ENCODE peak calls at places on chromosomes 5 and 9, in four cellular contexts. Y is IMR-90, S is K562, J is GM12878. I is an unnamed sample.

GRCh38 chr9:61673247-61673646 is 483.4 kb downstream of the SPATA31A7 start:
- DNase-seq in Y (no peak), S (no peak), J (no peak), I (no peak)

GRCh38 chr5:175700991-175701390 is 43.1 kb downstream of the HRH2 start:
- DNase-seq in Y (no peak), S (peak; percentile 38), J (no peak), I (no peak)

GRCh38 chr5:142143878-142144277 is 35.3 kb downstream of the NDFIP1 start:
- DNase-seq in Y (peak; percentile 58), S (peak; percentile 50), J (no peak), I (no peak)

GRCh38 chr5:138470322-138471285 is 5.3 kb downstream of the EGR1 start:
- DNase-seq in Y (no peak), S (no peak), J (no peak), I (no peak)

GRCh38 chr5:21391506-21391905 is 1403.5 kb upstream of the CDH18 start:
- DNase-seq in Y (peak; percentile 9), S (no peak), J (no peak), I (no peak)

GRCh38 chr5:93785475-93785874 is 44.1 kb upstream of the POU5F2 start:
- DNase-seq in Y (no peak), S (no peak), J (no peak), I (no peak)

GRCh38 chr5:161696992-161697391 is 11.5 kb downstream of the GABRA6 start:
- DNase-seq in Y (no peak), S (no peak), J (no peak), I (no peak)

GRCh38 chr5:43400082-43400481 is 12.1 kb downstream of the CCL28 start:
- DNase-seq in Y (peak; percentile 21), S (no peak), J (no peak), I (no peak)

GRCh38 chr5:173642895-173643481 is 26.5 kb upstream of the BOD1 start:
- DNase-seq in Y (no peak), S (no peak), J (no peak), I (no peak)

GRCh38 chr5:125604104-125604503 is 819.1 kb upstream of the GRAMD2B start:
- DNase-seq in Y (peak; percentile 38), S (no peak), J (no peak), I (no peak)

GRCh38 chr5:65952259-65952658 is 25.9 kb downstream of the ERBIN start:
- DNase-seq in Y (no peak), S (no peak), J (no peak), I (no peak)

GRCh38 chr9:109779711-109780452 is at the start of gene PALM2AKAP2:
- DNase-seq in Y (peak; percentile 68), S (peak; percentile 2), J (no peak), I (no peak)

GRCh38 chr9:128877852-128878251 is 3.9 kb downstream of the KYAT1 start:
- DNase-seq in Y (no peak), S (peak; percentile 16), J (no peak), I (no peak)

GRCh38 chr5:167720676-167721260 is 570.7 kb upstream of the WWC1 start:
- DNase-seq in Y (peak; percentile 83), S (no peak), J (no peak), I (no peak)

GRCh38 chr5:38726279-38726678 is 119.5 kb upstream of the OSMR start:
- DNase-seq in Y (no peak), S (no peak), J (no peak), I (no peak)

GRCh38 chr5:73684691-73685090 is 58.7 kb downstream of the ARHGEF28 start:
- DNase-seq in Y (no peak), S (no peak), J (no peak), I (no peak)

GRCh38 chr5:56763711-56764466 is 51.5 kb upstream of the MAP3K1 start:
- DNase-seq in Y (peak; percentile 65), S (peak; percentile 64), J (no peak), I (no peak)

GRCh38 chr9:98383758-98384157 is 128.3 kb upstream of the TBC1D2 start:
- DNase-seq in Y (peak; percentile 46), S (peak; percentile 48), J (no peak), I (no peak)

GRCh38 chr5:113147088-113147487 is 170.5 kb downstream of the DCP2 start:
- DNase-seq in Y (peak; percentile 99), S (no peak), J (no peak), I (no peak)

GRCh38 chr5:119386945-119387344 is 31.1 kb downstream of the TNFAIP8 start:
- DNase-seq in Y (peak; percentile 46), S (peak; percentile 89), J (no peak), I (no peak)

GRCh38 chr5:89343666-89344065 is 460.7 kb upstream of the MEF2C start:
- DNase-seq in Y (peak; percentile 16), S (peak; percentile 43), J (peak; percentile 97), I (no peak)

GRCh38 chr5:11182441-11183080 is 421.5 kb upstream of the DAP start:
- DNase-seq in Y (peak; percentile 47), S (peak; percentile 43), J (no peak), I (no peak)

GRCh38 chr5:10762178-10762775 is 1.2 kb upstream of the DAP start:
- DNase-seq in Y (no peak), S (peak; percentile 56), J (no peak), I (no peak)

GRCh38 chr9:135960328-135961276 is 571 bp downstream of the UBAC1 start:
- DNase-seq in Y (no peak), S (peak; percentile 31), J (no peak), I (no peak)

GRCh38 chr5:96927008-96927407 is 8.9 kb upstream of the LNPEP start:
- DNase-seq in Y (peak; percentile 28), S (no peak), J (no peak), I (no peak)

GRCh38 chr5:149271195-149271716 is 403 bp upstream of the AFAP1L1 start:
- DNase-seq in Y (no peak), S (no peak), J (no peak), I (no peak)

GRCh38 chr5:118060833-118061232 is 927.5 kb downstream of the DTWD2 start:
- DNase-seq in Y (no peak), S (no peak), J (no peak), I (no peak)

GRCh38 chr5:180339583-180340183 is 13.5 kb downstream of the GFPT2 start:
- DNase-seq in Y (no peak), S (no peak), J (no peak), I (no peak)

GRCh38 chr5:81708889-81709288 is 42.0 kb downstream of the SSBP2 start:
- DNase-seq in Y (no peak), S (no peak), J (no peak), I (no peak)

GRCh38 chr9:34559616-34560546 is 29.6 kb downstream of the CNTFR start:
- DNase-seq in Y (peak; percentile 59), S (no peak), J (no peak), I (no peak)

GRCh38 chr9:98907055-98907454 is 36.7 kb upstream of the COL15A1 start:
- DNase-seq in Y (no peak), S (no peak), J (no peak), I (no peak)

GRCh38 chr5:154818459-154819116 is 31.8 kb downstream of the FAXDC2 start:
- DNase-seq in Y (no peak), S (peak; percentile 59), J (no peak), I (no peak)

GRCh38 chr9:92564479-92564878 is 28.7 kb upstream of the ECM2 start:
- DNase-seq in Y (peak; percentile 73), S (no peak), J (no peak), I (no peak)

GRCh38 chr9:98208635-98209034 is 16.2 kb upstream of the CORO2A start:
- DNase-seq in Y (no peak), S (no peak), J (no peak), I (no peak)

GRCh38 chr5:64331597-64332277 is 166.1 kb downstream of the RNF180 start:
- DNase-seq in Y (no peak), S (no peak), J (no peak), I (no peak)

GRCh38 chr9:118809160-118809625 is 560.0 kb downstream of the BRINP1 start:
- DNase-seq in Y (no peak), S (no peak), J (no peak), I (peak; percentile 68)

GRCh38 chr9:97980918-97981827 is 2.0 kb upstream of the ANP32B start:
- DNase-seq in Y (no peak), S (peak; percentile 67), J (no peak), I (no peak)

GRCh38 chr5:170105643-170106611 is at the start of gene FOXI1:
- DNase-seq in Y (no peak), S (no peak), J (no peak), I (no peak)

GRCh38 chr5:9519537-9519936 is 26.3 kb downstream of the SEMA5A start:
- DNase-seq in Y (peak; percentile 28), S (no peak), J (no peak), I (no peak)
- TF ChIP-seq CHD1 in Y (no peak), S (no peak), J (no peak), I (no peak)

GRCh38 chr5:31887556-31887955 is 248.6 kb downstream of the PDZD2 start:
- DNase-seq in Y (no peak), S (no peak), J (no peak), I (no peak)
- TF ChIP-seq CHD1 in Y (no peak), S (no peak), J (no peak), I (no peak)

GRCh38 chr5:146529984-146530383 is 14.0 kb upstream of the GPR151 start:
- DNase-seq in Y (no peak), S (no peak), J (no peak), I (no peak)

GRCh38 chr5:146528232-146528631 is 12.2 kb upstream of the GPR151 start:
- DNase-seq in Y (no peak), S (no peak), J (no peak), I (no peak)

GRCh38 chr5:146533260-146533857 is 17.4 kb upstream of the GPR151 start:
- DNase-seq in Y (peak; percentile 50), S (peak; percentile 81), J (peak; percentile 44), I (peak; percentile 84)

GRCh38 chr5:146523698-146524097 is 7.7 kb upstream of the GPR151 start:
- DNase-seq in Y (no peak), S (no peak), J (no peak), I (no peak)

GRCh38 chr5:146527785-146528184 is 11.8 kb upstream of the GPR151 start:
- DNase-seq in Y (no peak), S (no peak), J (no peak), I (no peak)
- TF ChIP-seq CHD1 in Y (no peak), S (no peak), J (no peak), I (no peak)

DNA sequence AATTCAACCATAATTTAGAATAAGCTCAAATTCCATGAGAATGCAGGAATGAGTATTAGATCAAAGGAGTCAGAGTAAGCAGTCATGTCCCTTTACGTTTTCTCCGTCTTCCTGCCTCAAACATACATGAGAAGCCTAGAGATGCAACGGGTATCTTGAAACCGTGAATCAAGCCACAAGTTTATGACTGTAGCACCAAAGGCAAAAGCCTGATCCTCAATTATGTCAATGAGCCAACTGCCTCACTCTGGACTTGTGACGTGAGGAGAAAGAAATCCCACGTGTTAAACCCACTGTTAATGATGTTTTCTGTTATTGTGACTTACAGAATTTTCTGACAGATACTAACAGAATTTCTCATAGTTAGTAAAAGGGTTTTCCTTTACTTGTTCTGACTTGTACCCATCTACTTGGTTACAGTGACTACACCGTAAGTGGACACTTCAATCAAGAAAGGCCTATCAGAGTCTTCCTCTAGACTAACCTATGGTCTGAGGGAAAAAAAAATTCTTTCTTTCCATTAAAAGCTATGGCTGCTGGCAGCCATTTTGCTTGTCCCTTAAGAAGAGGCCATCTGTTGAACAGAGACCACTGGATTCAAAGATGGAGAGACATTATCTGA is 35.3 kb upstream of the HK3 start:
- DNase-seq in Y (no peak), S (no peak), J (no peak), I (no peak)
- TF ChIP-seq CHD1 in Y (no peak), S (no peak), J (no peak), I (no peak)